ENCODE peak calls at places on chromosomes 7 and 10, in six cellular contexts. F is IMR-90; I is CD8-positive, alpha-beta T cell; B is heart left ventricle; E is PC-3; Z is tibial artery. P is an unnamed sample.

GRCh38 chr7:134890246-134891240 is 95.8 kb upstream of the AGBL3 start:
- DNase-seq in F (peak; percentile 57), I (no peak), B (peak; percentile 57), E (no peak), Z (peak; percentile 59), P (no peak)

GRCh38 chr10:14880201-14880600 is 1.5 kb downstream of the SUV39H2 start:
- DNase-seq in F (no peak), I (no peak), B (no peak), E (peak; percentile 18), Z (no peak), P (peak; percentile 7)

GRCh38 chr7:77655836-77656455 is 40.3 kb upstream of the RSBN1L start:
- DNase-seq in F (peak; percentile 19), I (no peak), B (no peak), E (peak; percentile 46), Z (no peak), P (no peak)

GRCh38 chr10:2978111-2978510 is 89.2 kb upstream of the PFKP start:
- DNase-seq in F (peak; percentile 79), I (no peak), B (no peak), E (peak; percentile 59), Z (no peak), P (no peak)

GRCh38 chr7:7183833-7184463 is 1.6 kb downstream of the C1GALT1 start:
- DNase-seq in F (no peak), I (no peak), B (no peak), E (peak; percentile 41), Z (no peak), P (no peak)

GRCh38 chr10:22489467-22489866 is 144.2 kb downstream of the SPAG6 start:
- DNase-seq in F (no peak), I (no peak), B (no peak), E (no peak), Z (no peak), P (no peak)

GRCh38 chr10:71378341-71379117 is 18.2 kb upstream of the CDH23 start:
- DNase-seq in F (no peak), I (no peak), B (no peak), E (no peak), Z (no peak), P (no peak)

GRCh38 chr10:58609525-58610150 is 97.0 kb downstream of the BICC1 start:
- DNase-seq in F (peak; percentile 63), I (no peak), B (no peak), E (no peak), Z (no peak), P (no peak)

GRCh38 chr7:128861957-128862570 is 592 bp upstream of the ATP6V1F start:
- DNase-seq in F (no peak), I (no peak), B (no peak), E (no peak), Z (no peak), P (no peak)
- H3K4me1 ChIP-seq in F (peaks cover 2% of the 10 kb centered on the region), I (peaks cover 17% of the 10 kb centered on the region), B (peaks cover 12% of the 10 kb centered on the region), E (peaks cover 5% of the 10 kb centered on the region), Z (peaks cover 32% of the 10 kb centered on the region), P (peaks cover 14% of the 10 kb centered on the region)

GRCh38 chr10:30718877-30719268 is 89.3 kb upstream of the LYZL2 start:
- DNase-seq in F (no peak), I (no peak), B (no peak), E (no peak), Z (no peak), P (no peak)
- H3K27ac ChIP-seq in F (no peak overlapping the region), I (no peak overlapping the region), B (no peak overlapping the region), E (no peak overlapping the region), Z (no peak overlapping the region), P (no peak overlapping the region)

GRCh38 chr7:95755277-95755934 is 16.9 kb upstream of the DYNC1I1 start:
- DNase-seq in F (no peak), I (no peak), B (no peak), E (no peak), Z (no peak), P (no peak)

GRCh38 chr7:95753440-95753839 is 18.9 kb upstream of the DYNC1I1 start:
- DNase-seq in F (no peak), I (no peak), B (no peak), E (no peak), Z (no peak), P (no peak)

GRCh38 chr7:95758187-95758586 is 14.2 kb upstream of the DYNC1I1 start:
- DNase-seq in F (no peak), I (no peak), B (no peak), E (no peak), Z (no peak), P (no peak)
- H3K4me1 ChIP-seq in F (no peaks in the 10 kb centered on the region), I (no peaks in the 10 kb centered on the region), B (no peaks in the 10 kb centered on the region), E (no peaks in the 10 kb centered on the region), Z (no peaks in the 10 kb centered on the region), P (no peaks in the 10 kb centered on the region)

DNA sequence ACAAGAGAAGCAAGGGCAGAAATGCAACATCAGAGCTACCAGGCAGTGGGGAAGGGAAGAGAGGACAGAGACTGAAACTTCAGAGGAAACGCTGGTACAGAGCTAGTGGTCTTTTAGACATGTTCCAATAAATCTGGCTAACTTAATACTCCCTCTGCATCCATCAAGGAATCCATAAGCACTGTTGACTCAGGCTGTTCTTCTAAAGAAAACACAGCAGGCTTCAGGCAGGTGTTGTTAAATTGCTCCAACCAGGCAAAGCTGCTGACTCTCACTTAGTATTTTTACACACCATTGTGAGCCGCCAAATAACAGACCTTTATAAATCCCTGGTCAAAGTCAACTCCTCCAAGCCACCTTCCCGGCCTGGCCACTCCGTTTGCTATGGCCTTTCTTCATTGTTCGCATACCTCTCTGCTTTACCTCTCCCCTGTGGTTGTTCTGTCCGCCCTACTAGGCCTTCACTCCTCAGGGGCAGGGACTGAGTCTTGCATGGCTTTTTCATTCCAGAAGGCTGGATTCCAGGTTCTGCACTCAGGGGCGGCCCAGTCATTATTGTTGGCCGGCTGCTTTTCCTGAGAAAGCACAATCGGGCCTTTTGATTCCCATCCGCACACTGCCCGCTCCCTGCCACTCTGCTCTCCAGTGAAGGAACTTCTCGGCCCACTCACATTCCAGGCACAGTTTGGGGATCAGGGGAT is 18.4 kb downstream of the CREB3L2 start:
- DNase-seq in F (no peak), I (no peak), B (peak; percentile 46), E (no peak), Z (peak; percentile 62), P (no peak)
- H3K27ac ChIP-seq in F (no peak overlapping the region), I (no peak overlapping the region), B (peak overlapping the region; percentile 38), E (no peak overlapping the region), Z (peak overlapping the region; percentile 96), P (no peak overlapping the region)

DNA sequence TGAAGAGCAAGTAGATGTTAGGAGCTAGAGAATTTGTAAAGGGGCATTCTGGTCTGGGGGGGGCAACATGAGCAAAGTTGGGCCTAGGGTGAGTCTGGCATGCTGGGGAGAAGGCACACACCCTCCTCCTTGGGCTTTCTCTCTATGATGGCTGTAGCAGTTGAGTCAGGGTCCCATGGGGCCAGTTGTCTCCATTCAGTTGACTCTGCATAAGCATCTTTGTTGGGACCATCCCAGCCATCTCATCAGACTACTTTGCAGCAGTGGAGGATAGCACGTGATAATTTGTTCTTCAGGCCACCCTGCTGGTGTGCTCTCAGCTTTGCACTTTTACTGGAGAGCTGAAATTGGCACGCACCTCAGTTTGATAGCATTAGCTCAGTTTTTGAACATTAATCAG is 55.2 kb downstream of the LRMDA start:
- DNase-seq in F (no peak), I (no peak), B (no peak), E (no peak), Z (no peak), P (no peak)
- H3K4me1 ChIP-seq in F (no peaks in the 10 kb centered on the region), I (no peaks in the 10 kb centered on the region), B (no peaks in the 10 kb centered on the region), E (no peaks in the 10 kb centered on the region), Z (no peaks in the 10 kb centered on the region), P (no peaks in the 10 kb centered on the region)

GRCh38 chr10:84007482-84007881 is 131.8 kb upstream of the GHITM start:
- DNase-seq in F (no peak), I (no peak), B (no peak), E (no peak), Z (no peak), P (no peak)
- H3K27ac ChIP-seq in F (no peak overlapping the region), I (no peak overlapping the region), B (no peak overlapping the region), E (no peak overlapping the region), Z (no peak overlapping the region), P (no peak overlapping the region)

GRCh38 chr7:90621130-90621891 is 25.2 kb downstream of the CDK14 start:
- DNase-seq in F (no peak), I (no peak), B (no peak), E (peak; percentile 17), Z (no peak), P (no peak)
- H3K4me1 ChIP-seq in F (peaks cover 15% of the 10 kb centered on the region), I (no peaks in the 10 kb centered on the region), B (no peaks in the 10 kb centered on the region), E (peaks cover 55% of the 10 kb centered on the region), Z (peaks cover 3% of the 10 kb centered on the region), P (no peaks in the 10 kb centered on the region)

GRCh38 chr10:133248334-133248715 is 10.7 kb downstream of the VENTX start:
- DNase-seq in F (no peak), I (no peak), B (no peak), E (no peak), Z (no peak), P (no peak)

GRCh38 chr10:133251388-133252222 is 13.9 kb downstream of the VENTX start:
- DNase-seq in F (no peak), I (no peak), B (no peak), E (no peak), Z (no peak), P (no peak)

GRCh38 chr10:133252223-133252552 is 14.5 kb downstream of the VENTX start:
- DNase-seq in F (no peak), I (no peak), B (no peak), E (no peak), Z (no peak), P (no peak)

GRCh38 chr10:133249094-133249780 is 11.6 kb downstream of the VENTX start:
- DNase-seq in F (no peak), I (no peak), B (no peak), E (no peak), Z (no peak), P (no peak)

GRCh38 chr10:133249975-133250754 is 12.5 kb downstream of the VENTX start:
- DNase-seq in F (no peak), I (no peak), B (no peak), E (no peak), Z (no peak), P (no peak)
- H3K27ac ChIP-seq in F (no peak overlapping the region), I (no peak overlapping the region), B (no peak overlapping the region), E (no peak overlapping the region), Z (no peak overlapping the region), P (no peak overlapping the region)

DNA sequence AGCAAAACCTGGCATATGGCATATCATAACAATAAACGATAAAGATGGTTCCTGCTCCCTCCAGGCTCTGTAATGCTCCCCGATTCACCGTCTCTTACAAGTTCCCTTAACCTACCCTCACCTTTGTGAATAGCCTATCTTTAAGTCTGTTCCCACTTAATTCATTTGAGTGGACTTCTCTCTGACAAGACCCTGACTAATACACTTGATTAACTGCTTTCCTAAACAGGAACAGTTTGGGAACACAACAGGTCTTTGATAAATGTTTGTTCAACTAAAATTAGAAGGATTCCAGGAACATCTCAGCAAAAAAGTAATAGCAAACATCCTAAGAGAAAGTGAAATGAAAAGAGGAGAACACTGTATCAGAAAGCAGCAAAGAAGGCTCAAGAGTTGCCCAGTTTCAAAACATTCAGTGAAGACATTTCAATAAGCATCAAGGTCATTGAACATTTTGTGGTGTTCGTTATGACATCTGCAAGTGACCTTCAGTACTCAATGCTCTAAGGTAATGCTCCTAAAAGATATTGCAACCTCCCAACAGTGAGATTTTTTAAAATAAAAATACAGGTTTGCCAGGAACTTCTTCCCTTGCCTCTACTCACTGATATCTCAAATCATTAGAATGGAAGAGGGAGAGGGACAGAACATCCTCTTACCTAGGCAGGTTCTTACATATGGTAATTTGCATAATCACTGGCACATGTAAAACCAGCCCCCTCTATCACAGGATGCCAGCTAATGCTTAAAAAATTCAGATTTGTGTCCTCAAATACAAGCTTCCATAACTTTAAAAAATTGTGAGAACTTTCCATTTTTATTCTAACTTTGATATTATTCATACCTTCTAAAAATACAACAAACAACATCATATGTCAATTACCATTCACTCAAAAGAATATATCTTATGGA is 11.4 kb upstream of the ARHGAP12 start:
- DNase-seq in F (no peak), I (no peak), B (no peak), E (peak; percentile 31), Z (no peak), P (no peak)
- H3K4me1 ChIP-seq in F (peaks cover 9% of the 10 kb centered on the region), I (no peaks in the 10 kb centered on the region), B (no peaks in the 10 kb centered on the region), E (peaks cover 77% of the 10 kb centered on the region), Z (no peaks in the 10 kb centered on the region), P (peaks cover 9% of the 10 kb centered on the region)